ENCODE peak calls at places on chromosomes 6 and 20, in six cellular contexts. Y is stomach, T is GM10248, Q is WTC11, P is fibroblast of mammary gland, Z is MM.1S. F is an unnamed sample.

GRCh38 chr20:3901028-3901746 is 12.0 kb downstream of the PANK2 start:
- DNase-seq in Y (no peak), T (no peak), Q (no peak), P (no peak), Z (no peak), F (no peak)

GRCh38 chr6:26743157-26743821 is 83.7 kb upstream of the ZNF322 start:
- DNase-seq in Y (no peak), T (no peak), Q (peak), P (peak), Z (no peak), F (peak)

GRCh38 chr6:110392727-110393126 is 22.6 kb downstream of the DDO start:
- DNase-seq in Y (no peak), T (no peak), Q (peak), P (no peak), Z (no peak), F (no peak)

GRCh38 chr20:36344517-36345132 is 38.5 kb downstream of the DLGAP4 start:
- DNase-seq in Y (peak), T (peak), Q (peak), P (peak), Z (peak), F (peak)

GRCh38 chr6:168130683-168131371 is 51.8 kb upstream of the FRMD1 start:
- DNase-seq in Y (peak), T (no peak), Q (no peak), P (no peak), Z (no peak), F (no peak)

GRCh38 chr20:60820918-60821317 is 431.1 kb upstream of the CDH4 start:
- DNase-seq in Y (no peak), T (no peak), Q (no peak), P (no peak), Z (peak), F (no peak)

GRCh38 chr6:10610289-10610688 is 84.1 kb downstream of the C6orf52 start:
- DNase-seq in Y (no peak), T (no peak), Q (no peak), P (peak), Z (no peak), F (peak)

GRCh38 chr20:46599227-46599987 is 49.0 kb upstream of the OCSTAMP start:
- DNase-seq in Y (no peak), T (no peak), Q (no peak), P (peak), Z (no peak), F (no peak)

GRCh38 chr6:151240861-151241642 is 1.3 kb downstream of the AKAP12 start:
- DNase-seq in Y (peak), T (no peak), Q (peak), P (peak), Z (no peak), F (peak)

GRCh38 chr6:156437084-156437879 is 339.9 kb upstream of the ARID1B start:
- DNase-seq in Y (no peak), T (no peak), Q (no peak), P (no peak), Z (no peak), F (no peak)

GRCh38 chr6:96626749-96627353 is 63.9 kb downstream of the FHL5 start:
- DNase-seq in Y (no peak), T (peak), Q (no peak), P (peak), Z (peak), F (peak)

GRCh38 chr6:159121387-159121955 is 47.7 kb upstream of the FNDC1 start:
- DNase-seq in Y (no peak), T (no peak), Q (no peak), P (no peak), Z (no peak), F (no peak)

GRCh38 chr6:123909989-123910388 is 106.3 kb downstream of the NKAIN2 start:
- DNase-seq in Y (no peak), T (no peak), Q (no peak), P (no peak), Z (no peak), F (no peak)

GRCh38 chr6:42190784-42191183 is 4.0 kb downstream of the GUCA1B start:
- DNase-seq in Y (no peak), T (no peak), Q (no peak), P (peak), Z (no peak), F (peak)

GRCh38 chr6:134495893-134496253 is 178.0 kb upstream of the SGK1 start:
- DNase-seq in Y (no peak), T (no peak), Q (no peak), P (peak), Z (no peak), F (no peak)

GRCh38 chr20:17645010-17645409 is 37.0 kb downstream of the RRBP1 start:
- DNase-seq in Y (no peak), T (no peak), Q (no peak), P (no peak), Z (no peak), F (no peak)

GRCh38 chr6:85684125-85684808 is 41.6 kb upstream of the SYNCRIP start:
- DNase-seq in Y (no peak), T (no peak), Q (no peak), P (no peak), Z (no peak), F (no peak)

GRCh38 chr6:31356946-31357466 is at the start of gene HLA-B:
- DNase-seq in Y (peak), T (peak), Q (no peak), P (peak), Z (peak), F (peak)

GRCh38 chr20:50126662-50127061 is 13.7 kb upstream of the UBE2V1 start:
- DNase-seq in Y (no peak), T (no peak), Q (no peak), P (peak), Z (no peak), F (no peak)

GRCh38 chr6:7108196-7108963 is 619 bp downstream of the RREB1 start:
- DNase-seq in Y (peak), T (no peak), Q (peak), P (peak), Z (peak), F (peak)

GRCh38 chr20:38113401-38114325 is 51.4 kb downstream of the TGM2 start:
- DNase-seq in Y (no peak), T (no peak), Q (peak), P (no peak), Z (peak), F (no peak)

GRCh38 chr6:63582579-63583231 is 10.4 kb downstream of the LOC128125822 start:
- DNase-seq in Y (no peak), T (no peak), Q (no peak), P (peak), Z (no peak), F (no peak)

GRCh38 chr20:7773511-7773910 is 166.7 kb downstream of the HAO1 start:
- DNase-seq in Y (no peak), T (no peak), Q (no peak), P (no peak), Z (no peak), F (no peak)

GRCh38 chr6:133778414-133778813 is 110.5 kb upstream of the TCF21 start:
- DNase-seq in Y (no peak), T (no peak), Q (no peak), P (peak), Z (no peak), F (peak)

GRCh38 chr6:29965873-29966601 is 23.7 kb downstream of the HLA-A start:
- DNase-seq in Y (peak), T (no peak), Q (no peak), P (peak), Z (peak), F (peak)

GRCh38 chr6:34525431-34526175 is 30.5 kb downstream of the SPDEF start:
- DNase-seq in Y (no peak), T (no peak), Q (no peak), P (no peak), Z (no peak), F (no peak)

GRCh38 chr20:43988867-43989266 is 74.2 kb downstream of the TOX2 start:
- DNase-seq in Y (no peak), T (no peak), Q (no peak), P (peak), Z (no peak), F (peak)
- TF ChIP-seq CTCF in Y (no peak), T (no peak), Q (no peak), P (peak), Z (peak), F (peak)

GRCh38 chr6:19452495-19452894 is 384.7 kb upstream of the ID4 start:
- DNase-seq in Y (no peak), T (no peak), Q (peak), P (no peak), Z (no peak), F (no peak)
- TF ChIP-seq CTCF in Y (no peak), T (no peak), Q (no peak), P (peak), Z (no peak), F (peak)

DNA sequence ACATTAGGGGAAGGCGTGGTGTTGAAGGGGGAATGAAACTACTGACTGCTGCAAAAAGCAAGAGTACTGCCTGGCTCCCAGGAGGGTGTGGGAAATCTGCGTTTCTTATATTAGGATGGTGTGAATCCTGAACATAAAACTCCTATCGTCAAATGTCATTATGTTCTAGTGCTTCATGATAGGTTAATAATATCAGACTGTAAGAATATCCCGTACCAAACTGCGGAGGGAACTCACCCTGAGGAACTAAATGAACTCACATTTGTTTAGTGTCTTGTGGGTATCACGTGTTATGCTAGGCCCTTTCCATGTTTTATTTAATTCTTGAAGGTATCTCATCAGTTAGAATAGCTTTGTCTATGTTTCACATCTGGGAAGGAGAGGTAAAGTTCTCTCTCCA is 610.7 kb downstream of the QKI start:
- DNase-seq in Y (no peak), T (no peak), Q (no peak), P (no peak), Z (no peak), F (no peak)
- TF ChIP-seq CTCF in Y (no peak), T (no peak), Q (no peak), P (no peak), Z (no peak), F (no peak)

GRCh38 chr6:132256457-132256856 is 144.8 kb downstream of the MOXD1 start:
- DNase-seq in Y (no peak), T (no peak), Q (no peak), P (no peak), Z (no peak), F (no peak)

GRCh38 chr6:132264101-132264500 is 137.2 kb downstream of the MOXD1 start:
- DNase-seq in Y (no peak), T (no peak), Q (no peak), P (no peak), Z (no peak), F (no peak)

GRCh38 chr6:132257561-132257960 is 143.7 kb downstream of the MOXD1 start:
- DNase-seq in Y (peak), T (no peak), Q (no peak), P (no peak), Z (no peak), F (no peak)

GRCh38 chr6:132261354-132261753 is 139.9 kb downstream of the MOXD1 start:
- DNase-seq in Y (no peak), T (no peak), Q (no peak), P (peak), Z (no peak), F (no peak)

DNA sequence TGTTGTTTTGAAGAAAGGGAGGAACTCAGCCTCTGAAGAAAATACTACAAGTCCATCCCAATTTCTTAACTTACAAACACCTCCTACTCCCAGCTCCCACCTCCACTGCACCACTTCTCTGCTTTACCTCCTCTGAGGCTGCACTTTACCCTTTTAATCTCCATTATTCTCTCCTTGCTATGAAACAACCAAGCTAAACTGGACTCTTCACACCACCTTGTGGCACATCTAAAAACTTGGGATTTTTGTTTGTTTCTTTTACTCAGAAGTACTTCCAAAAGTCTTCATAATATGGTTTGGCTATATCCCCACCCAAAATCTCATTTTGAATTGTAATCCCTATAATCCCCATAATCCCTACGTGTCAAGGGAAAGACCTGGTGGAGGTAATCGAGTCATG is 142.2 kb downstream of the MOXD1 start:
- DNase-seq in Y (no peak), T (no peak), Q (no peak), P (peak), Z (peak), F (peak)
- TF ChIP-seq CTCF in Y (peak), T (no peak), Q (no peak), P (peak), Z (peak), F (peak)

GRCh38 chr6:89260310-89260709 is 43.2 kb upstream of the GABRR1 start:
- DNase-seq in Y (no peak), T (peak), Q (no peak), P (no peak), Z (no peak), F (no peak)

GRCh38 chr6:89258912-89259311 is 41.8 kb upstream of the GABRR1 start:
- DNase-seq in Y (no peak), T (peak), Q (no peak), P (no peak), Z (no peak), F (no peak)

GRCh38 chr6:89257781-89258180 is 40.6 kb upstream of the GABRR1 start:
- DNase-seq in Y (no peak), T (no peak), Q (no peak), P (no peak), Z (no peak), F (no peak)

GRCh38 chr6:89264296-89264695 is 47.1 kb upstream of the GABRR1 start:
- DNase-seq in Y (no peak), T (no peak), Q (no peak), P (no peak), Z (no peak), F (no peak)

DNA sequence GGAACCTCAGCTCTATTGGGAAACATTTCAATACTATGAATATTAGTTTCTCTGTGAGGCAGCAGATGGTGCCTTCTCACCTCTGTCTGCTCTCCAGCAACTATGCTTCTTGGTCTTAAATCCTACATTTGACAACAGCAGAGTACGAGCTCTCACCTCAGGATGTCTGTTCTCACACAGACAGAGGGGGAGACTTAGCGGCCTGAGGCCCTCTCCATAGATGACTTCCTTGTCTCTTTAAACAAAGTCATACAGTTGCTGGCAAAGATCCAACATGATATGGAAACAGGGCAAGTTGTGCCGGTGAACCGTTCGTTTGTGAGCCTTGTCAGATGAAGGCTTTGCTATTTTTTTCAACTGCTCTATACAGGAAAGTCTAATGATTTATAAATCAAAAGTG is 43.7 kb upstream of the GABRR1 start:
- DNase-seq in Y (no peak), T (peak), Q (no peak), P (no peak), Z (no peak), F (no peak)
- TF ChIP-seq CTCF in Y (no peak), T (no peak), Q (no peak), P (no peak), Z (no peak), F (no peak)

GRCh38 chr6:20243288-20243687 is 31.0 kb upstream of the MBOAT1 start:
- DNase-seq in Y (no peak), T (no peak), Q (no peak), P (no peak), Z (no peak), F (no peak)
- TF ChIP-seq CTCF in Y (no peak), T (no peak), Q (no peak), P (no peak), Z (no peak), F (no peak)

F was measured in HFFc6.